ENCODE peak calls at places on chromosomes 4 and X, in six cellular contexts. N is neuronal stem cell, L is H9, S is IMR-90, E is mesendoderm, P is trophoblast cell. C is an unnamed sample.

GRCh38 chr4:4502694-4503311 is 39.0 kb downstream of the STX18 start:
- DNase-seq in P (no peak), E (peak; percentile 15), L (no peak), S (peak; percentile 79), N (no peak), C (peak; percentile 62)

GRCh38 chr4:17447675-17448298 is 64.1 kb downstream of the QDPR start:
- DNase-seq in P (peak; percentile 49), S (peak; percentile 81), E (peak; percentile 83), N (peak; percentile 65), L (peak; percentile 50), C (peak; percentile 80)

GRCh38 chr4:105644270-105644669 is 64.2 kb downstream of the INTS12 start:
- DNase-seq in L (no peak), P (no peak), S (no peak), E (no peak), N (no peak), C (no peak)

GRCh38 chrX:20530319-20530979 is 263.7 kb upstream of the RPS6KA3 start:
- DNase-seq in S (peak; percentile 64), L (peak; percentile 48), N (peak; percentile 48), P (peak; percentile 30), E (peak; percentile 46), C (peak; percentile 58)

GRCh38 chr4:156420557-156420956 is 466.9 kb upstream of the CTSO start:
- DNase-seq in P (no peak), E (no peak), N (no peak), L (no peak), S (peak; percentile 8), C (no peak)

GRCh38 chr4:8435656-8436121 is 4.8 kb downstream of the ACOX3 start:
- DNase-seq in N (no peak), P (no peak), E (peak; percentile 90), S (peak; percentile 15), L (no peak), C (peak; percentile 35)

GRCh38 chrX:129833153-129834004 is 10.3 kb downstream of the ZDHHC9 start:
- DNase-seq in S (peak; percentile 73), E (no peak), P (no peak), N (no peak), L (no peak), C (peak; percentile 61)

GRCh38 chr4:147078875-147079658 is 133.4 kb upstream of the TTC29 start:
- DNase-seq in E (no peak), S (no peak), N (no peak), P (no peak), L (no peak), C (no peak)

GRCh38 chr4:22719218-22719617 is 26.5 kb downstream of the GBA3 start:
- DNase-seq in E (no peak), S (no peak), P (no peak), L (no peak), N (no peak), C (no peak)

GRCh38 chr4:112082954-112083586 is 62.2 kb upstream of the FAM241A start:
- DNase-seq in S (peak; percentile 82), L (no peak), P (no peak), E (no peak), N (no peak), C (peak; percentile 66)

GRCh38 chrX:10922841-10923240 is 188.3 kb upstream of the HCCS start:
- DNase-seq in L (no peak), E (no peak), S (no peak), P (no peak), N (no peak), C (no peak)

GRCh38 chr4:151098191-151098590 is 1.2 kb upstream of the RPS3A start:
- DNase-seq in L (no peak), P (no peak), S (no peak), E (no peak), N (no peak), C (no peak)

GRCh38 chrX:19840899-19841648 is 46.3 kb downstream of the SH3KBP1 start:
- DNase-seq in N (no peak), P (peak; percentile 58), L (peak; percentile 49), E (peak; percentile 96), S (no peak), C (no peak)

GRCh38 chrX:18255059-18255458 is 34.4 kb upstream of the BEND2 start:
- DNase-seq in E (no peak), P (no peak), S (no peak), N (no peak), L (no peak), C (no peak)

GRCh38 chr4:8641256-8641655 is 48.7 kb downstream of the CPZ start:
- DNase-seq in P (no peak), E (no peak), S (no peak), N (no peak), L (no peak), C (no peak)

GRCh38 chrX:112819813-112820212 is 20.8 kb downstream of the AMOT start:
- DNase-seq in E (no peak), S (no peak), P (no peak), L (no peak), N (no peak), C (no peak)

GRCh38 chr4:41258783-41259182 is 2.1 kb downstream of the UCHL1 start:
- DNase-seq in E (peak; percentile 88), N (no peak), P (peak; percentile 24), S (peak; percentile 86), L (peak; percentile 41), C (peak; percentile 84)

GRCh38 chr4:54092800-54093608 is 7.0 kb upstream of the GSX2 start:
- DNase-seq in E (no peak), S (no peak), L (peak; percentile 34), P (no peak), N (no peak), C (no peak)

GRCh38 chrX:123860506-123860840 is 620 bp downstream of the XIAP start:
- DNase-seq in E (no peak), L (no peak), S (no peak), P (peak; percentile 27), N (no peak), C (peak; percentile 65)
- H2BK5ac ChIP-seq in E (no peak overlapping the region), L (no peak overlapping the region), S (peak overlapping the region; percentile 91), P (peak overlapping the region; percentile 87), N (peak overlapping the region; percentile 24), C (no peak overlapping the region)

GRCh38 chr4:173461170-173461569 is 62.3 kb upstream of the SCRG1 start:
- DNase-seq in S (peak; percentile 20), N (no peak), E (no peak), L (no peak), P (no peak), C (no peak)

GRCh38 chr4:173457893-173458292 is 59.0 kb upstream of the SCRG1 start:
- DNase-seq in L (no peak), E (peak; percentile 13), N (no peak), S (no peak), P (no peak), C (no peak)

GRCh38 chr4:173464486-173464885 is 65.5 kb downstream of the HAND2 start:
- DNase-seq in N (no peak), P (no peak), E (no peak), S (no peak), L (no peak), C (no peak)

GRCh38 chr4:173463816-173464215 is 64.9 kb upstream of the SCRG1 start:
- DNase-seq in L (no peak), P (no peak), N (no peak), E (no peak), S (no peak), C (no peak)

DNA sequence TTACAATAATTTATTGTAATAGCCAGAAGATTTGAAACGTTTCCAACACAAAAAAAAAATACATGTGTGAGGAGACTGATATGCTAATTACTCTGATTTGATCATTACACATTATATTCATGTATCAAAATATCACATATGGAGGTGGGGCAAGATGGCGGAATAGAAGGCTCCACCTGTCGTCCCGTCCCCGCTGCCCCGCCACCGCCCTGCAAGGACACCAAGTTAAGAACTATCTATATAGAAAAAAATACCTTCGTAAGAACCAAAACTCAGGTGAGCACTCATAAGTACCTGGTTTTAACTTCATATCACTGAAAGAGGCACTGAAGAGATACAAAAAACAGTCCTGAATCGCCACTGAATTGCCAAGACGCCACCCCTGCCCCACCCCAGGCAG is 60.9 kb upstream of the SCRG1 start:
- DNase-seq in P (no peak), E (no peak), S (no peak), N (no peak), L (no peak), C (no peak)
- H2BK5ac ChIP-seq in P (no peak overlapping the region), E (no peak overlapping the region), S (no peak overlapping the region), N (no peak overlapping the region), L (no peak overlapping the region), C (no peak overlapping the region)

DNA sequence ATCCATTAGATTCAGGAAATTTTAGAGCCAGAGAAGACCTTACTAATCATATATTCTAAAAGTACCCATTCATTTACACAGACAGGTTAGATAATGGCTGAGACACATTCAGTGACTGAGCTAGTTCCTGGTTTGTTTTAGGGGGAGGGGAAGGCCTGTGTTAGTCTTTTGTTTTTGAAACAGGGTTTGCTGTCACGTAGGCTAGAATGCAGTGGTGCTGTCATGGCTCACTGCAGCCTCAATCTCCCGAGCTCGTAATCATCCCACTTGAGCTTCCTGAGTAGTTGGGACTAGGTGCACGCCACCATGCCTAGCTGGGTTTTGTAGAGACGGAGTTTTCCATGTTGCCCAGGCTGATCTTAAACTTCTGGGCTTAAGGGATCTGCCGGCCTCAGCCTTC is 10.1 kb downstream of the RBPJ start:
- DNase-seq in N (no peak), L (no peak), P (no peak), S (no peak), E (peak; percentile 77), C (peak; percentile 25)
- H2BK5ac ChIP-seq in N (no peak overlapping the region), L (no peak overlapping the region), P (no peak overlapping the region), S (no peak overlapping the region), E (no peak overlapping the region), C (no peak overlapping the region)

DNA sequence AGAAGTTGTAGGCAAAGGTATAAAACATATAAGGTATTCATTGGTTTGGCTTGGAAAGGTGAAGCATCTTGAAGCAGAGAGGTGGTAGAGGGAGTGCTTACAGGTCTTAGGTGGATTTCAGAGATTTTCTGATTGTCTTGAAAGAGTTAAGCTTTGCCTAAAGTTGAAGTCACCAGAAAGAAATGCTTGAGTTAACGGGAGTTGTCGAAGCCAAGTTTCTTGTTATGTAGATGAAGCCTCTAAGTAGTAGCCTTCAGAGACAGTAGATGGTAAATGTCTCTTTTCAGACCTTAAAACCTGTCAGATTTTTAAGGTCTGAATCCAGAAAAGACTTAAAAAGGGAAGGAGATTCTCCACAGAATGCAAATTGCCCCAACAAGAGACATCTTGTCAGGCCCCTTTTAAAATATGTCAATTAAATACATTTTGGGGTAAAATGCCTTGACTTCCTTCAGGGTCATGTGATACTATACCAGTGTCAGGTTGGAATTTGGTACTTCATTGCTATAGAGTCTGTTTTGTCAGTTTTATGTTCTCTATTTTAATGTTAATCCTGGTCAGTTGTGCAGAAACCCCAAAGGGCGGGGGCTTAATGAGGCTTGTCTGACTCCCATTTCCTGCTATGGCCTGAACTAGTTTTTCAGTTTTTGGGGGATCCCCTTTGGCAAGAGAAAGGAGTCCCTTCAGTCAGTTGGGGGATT is 81.0 kb downstream of the PCDH18 start:
- DNase-seq in L (no peak), S (no peak), P (no peak), N (no peak), E (peak; percentile 87), C (no peak)
- H2BK5ac ChIP-seq in L (no peak overlapping the region), S (no peak overlapping the region), P (no peak overlapping the region), N (no peak overlapping the region), E (no peak overlapping the region), C (no peak overlapping the region)

DNA sequence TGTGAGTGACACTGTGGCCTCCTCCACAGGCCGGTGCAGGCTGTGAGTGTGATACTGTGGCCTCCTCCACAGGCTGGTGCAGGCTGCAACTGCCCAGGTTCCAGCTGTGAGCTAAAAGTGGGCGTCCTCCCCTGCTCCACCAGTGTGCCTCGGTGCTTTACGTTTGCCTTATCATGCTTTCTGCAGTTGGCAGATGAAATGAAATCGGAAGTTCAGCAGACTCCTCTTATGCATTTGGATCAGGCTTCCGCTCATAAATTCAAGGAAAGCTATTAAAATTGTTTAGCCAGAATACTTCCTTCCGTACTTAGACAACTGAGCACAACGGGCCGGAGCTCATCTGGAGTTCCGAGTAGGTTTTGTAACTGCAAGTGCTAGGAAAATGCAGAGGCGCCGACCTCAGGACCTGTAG is 12.0 kb downstream of the CYP4V2 start:
- DNase-seq in P (no peak), E (peak; percentile 10), L (no peak), N (no peak), S (peak; percentile 12), C (no peak)
- H2BK5ac ChIP-seq in P (no peak overlapping the region), E (no peak overlapping the region), L (no peak overlapping the region), N (no peak overlapping the region), S (no peak overlapping the region), C (no peak overlapping the region)